ENCODE peak calls at places on chromosomes 4 and X, in eight cellular contexts. W is ovary, I is HepG2, M is suprapubic skin, X is stomach, L is tibial nerve, E is A549, D is sigmoid colon. B is an unnamed sample.

GRCh38 chr4:7383251-7383650 is 51.5 kb downstream of the PSAPL1 start:
- DNase-seq in W (peak), I (no peak), M (peak), X (no peak), L (no peak), E (no peak), D (no peak), B (no peak)

GRCh38 chr4:83320548-83320947 is 14.1 kb downstream of the HPSE start:
- DNase-seq in W (no peak), I (no peak), M (no peak), X (peak), L (peak), E (no peak), D (peak), B (peak)

GRCh38 chr4:48898733-48899431 is 7.7 kb downstream of the OCIAD2 start:
- DNase-seq in W (no peak), I (no peak), M (no peak), X (no peak), L (no peak), E (no peak), D (no peak), B (no peak)

GRCh38 chr4:165331823-165332222 is 4.4 kb downstream of the MSMO1 start:
- DNase-seq in W (no peak), I (no peak), M (no peak), X (no peak), L (no peak), E (no peak), D (no peak), B (no peak)

GRCh38 chr4:52952540-52952939 is 90.4 kb downstream of the RASL11B start:
- DNase-seq in W (no peak), I (no peak), M (no peak), X (no peak), L (no peak), E (no peak), D (no peak), B (no peak)

GRCh38 chrX:47513697-47514085 is 30.7 kb upstream of the ZNF41 start:
- DNase-seq in W (no peak), I (no peak), M (no peak), X (no peak), L (no peak), E (no peak), D (no peak), B (no peak)

GRCh38 chr4:158895797-158896442 is 127.1 kb downstream of the FNIP2 start:
- DNase-seq in W (no peak), I (no peak), M (no peak), X (peak), L (no peak), E (no peak), D (no peak), B (peak)

GRCh38 chrX:7316280-7316679 is 168.3 kb upstream of the PUDP start:
- DNase-seq in W (no peak), I (no peak), M (no peak), X (no peak), L (no peak), E (no peak), D (no peak), B (no peak)

GRCh38 chr4:46432923-46433322 is 43.0 kb upstream of the GABRA2 start:
- DNase-seq in W (no peak), I (no peak), M (no peak), X (no peak), L (no peak), E (no peak), D (no peak), B (no peak)

GRCh38 chr4:56871357-56871993 is 36.2 kb upstream of the REST start:
- DNase-seq in W (no peak), I (no peak), M (no peak), X (no peak), L (no peak), E (no peak), D (no peak), B (no peak)

GRCh38 chrX:150255441-150256296 is 107.4 kb upstream of the MAMLD1 start:
- DNase-seq in W (no peak), I (no peak), M (no peak), X (no peak), L (no peak), E (no peak), D (peak), B (no peak)

GRCh38 chrX:41351923-41352322 is 18.0 kb downstream of the DDX3X start:
- DNase-seq in W (no peak), I (no peak), M (no peak), X (no peak), L (no peak), E (no peak), D (no peak), B (no peak)

GRCh38 chr4:5461477-5461876 is 246.9 kb downstream of the EVC2 start:
- DNase-seq in W (no peak), I (no peak), M (peak), X (no peak), L (no peak), E (no peak), D (no peak), B (no peak)

GRCh38 chr4:38509551-38509950 is 154.4 kb upstream of the KLF3 start:
- DNase-seq in W (no peak), I (no peak), M (no peak), X (no peak), L (no peak), E (no peak), D (no peak), B (no peak)

GRCh38 chrX:22349116-22349515 is 76.4 kb downstream of the CBLL2 start:
- DNase-seq in W (no peak), I (no peak), M (no peak), X (no peak), L (no peak), E (no peak), D (no peak), B (no peak)

GRCh38 chr4:6937748-6938147 is 28.1 kb downstream of the TBC1D14 start:
- DNase-seq in W (no peak), I (no peak), M (no peak), X (no peak), L (no peak), E (no peak), D (no peak), B (no peak)

GRCh38 chr4:109214622-109215350 is 87.7 kb downstream of the COL25A1 start:
- DNase-seq in W (no peak), I (no peak), M (no peak), X (no peak), L (no peak), E (no peak), D (no peak), B (no peak)

GRCh38 chr4:153573881-153574807 is 108.0 kb downstream of the TMEM131L start:
- DNase-seq in W (peak), I (peak), M (no peak), X (peak), L (peak), E (peak), D (peak), B (peak)

GRCh38 chr4:1321486-1321885 is 25.5 kb upstream of the UVSSA start:
- DNase-seq in W (no peak), I (no peak), M (no peak), X (no peak), L (no peak), E (no peak), D (no peak), B (no peak)
- H3K4me3 ChIP-seq in W (no peak), I (no peak), M (no peak), X (no peak), L (no peak), E (no peak), D (no peak), B (no peak)

GRCh38 chrX:40314070-40314469 is 216.3 kb upstream of the BCOR start:
- DNase-seq in W (no peak), I (no peak), M (no peak), X (no peak), L (no peak), E (no peak), D (no peak), B (no peak)

GRCh38 chrX:40313269-40313668 is 215.5 kb upstream of the BCOR start:
- DNase-seq in W (no peak), I (no peak), M (no peak), X (no peak), L (no peak), E (no peak), D (no peak), B (no peak)

GRCh38 chrX:40304115-40304514 is 206.4 kb upstream of the BCOR start:
- DNase-seq in W (no peak), I (no peak), M (no peak), X (no peak), L (no peak), E (no peak), D (no peak), B (no peak)

GRCh38 chrX:40307871-40308270 is 210.1 kb upstream of the BCOR start:
- DNase-seq in W (no peak), I (no peak), M (no peak), X (no peak), L (no peak), E (no peak), D (peak), B (no peak)

DNA sequence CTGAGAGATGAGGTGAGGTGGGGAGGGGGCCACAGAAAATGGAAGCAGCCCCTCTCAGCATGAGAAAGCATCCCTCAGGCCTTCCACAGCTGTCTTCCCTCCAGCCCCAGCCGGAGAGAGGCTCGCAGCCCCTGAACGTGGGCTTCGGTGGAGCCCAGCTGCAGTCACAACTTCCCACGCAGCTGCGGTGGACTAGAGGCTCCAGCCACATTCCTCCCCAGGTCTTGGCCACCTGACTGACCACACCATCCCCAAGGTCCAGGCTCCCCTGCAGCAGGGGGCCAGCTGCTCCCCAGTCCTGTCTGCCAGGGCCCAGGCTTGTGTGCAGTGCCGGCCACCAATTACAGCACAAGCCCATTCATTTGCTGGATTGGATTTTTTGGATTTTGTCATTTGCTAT is 212.3 kb upstream of the BCOR start:
- DNase-seq in W (peak), I (no peak), M (no peak), X (no peak), L (no peak), E (no peak), D (peak), B (no peak)
- TF ChIP-seq EP300 in W (no peak), I (no peak), M (no peak), X (no peak), L (no peak), E (no peak), D (no peak), B (no peak)

DNA sequence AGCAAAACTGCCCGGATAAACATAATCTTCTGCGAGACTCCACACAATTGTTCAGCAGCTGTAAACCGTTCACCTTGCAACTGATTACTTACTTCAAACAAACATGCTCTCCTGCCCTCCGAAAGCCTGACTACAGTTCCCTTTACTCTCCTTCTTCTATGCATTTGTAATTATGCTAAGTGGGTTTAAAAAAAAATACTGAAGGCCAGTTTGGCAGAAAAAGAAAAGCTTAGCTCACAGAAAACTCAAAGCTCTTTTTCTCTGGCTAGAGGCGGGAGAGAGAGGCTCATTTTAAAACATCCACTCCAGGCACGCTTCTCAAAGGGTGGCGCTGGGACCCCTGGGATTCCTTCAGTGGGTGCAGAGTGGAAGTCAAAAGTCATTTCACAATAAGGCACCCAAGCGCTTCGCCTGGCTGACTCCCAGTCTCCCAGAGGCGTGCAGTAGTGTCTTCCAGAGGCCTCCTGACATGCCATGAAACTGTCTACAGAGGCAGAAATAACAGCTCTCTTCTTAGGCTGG is 1.9 kb downstream of the DHRSX start:
- DNase-seq in W (no peak), I (peak), M (no peak), X (peak), L (no peak), E (peak), D (no peak), B (peak)
- H3K4me3 ChIP-seq in W (peak), I (peak), M (peak), X (peak), L (peak), E (peak), D (peak), B (peak)

DNA sequence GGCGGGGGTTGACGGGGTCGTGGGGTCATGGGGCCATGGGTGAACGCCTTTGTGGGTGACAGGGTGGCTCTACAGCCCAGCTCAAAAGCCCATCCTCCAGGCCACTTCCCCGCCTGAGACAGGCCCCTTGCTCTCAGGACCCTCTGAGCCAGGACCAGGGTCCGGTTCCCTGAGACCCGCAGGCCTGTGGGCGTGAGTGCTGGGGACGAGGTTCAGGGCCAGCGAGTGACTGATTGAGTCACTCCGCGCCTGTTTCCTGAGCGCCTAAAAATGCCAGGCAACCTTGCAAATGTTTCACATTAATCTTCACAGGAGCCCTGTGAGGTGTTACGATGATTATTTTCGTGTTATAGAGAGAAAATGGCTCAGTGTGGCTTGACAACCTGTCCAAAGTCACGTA is 97.8 kb downstream of the ZNF674 start:
- DNase-seq in W (no peak), I (peak), M (no peak), X (no peak), L (no peak), E (no peak), D (no peak), B (no peak)
- TF ChIP-seq EP300 in W (no peak), I (no peak), M (no peak), X (no peak), L (no peak), E (no peak), D (no peak), B (no peak)

DNA sequence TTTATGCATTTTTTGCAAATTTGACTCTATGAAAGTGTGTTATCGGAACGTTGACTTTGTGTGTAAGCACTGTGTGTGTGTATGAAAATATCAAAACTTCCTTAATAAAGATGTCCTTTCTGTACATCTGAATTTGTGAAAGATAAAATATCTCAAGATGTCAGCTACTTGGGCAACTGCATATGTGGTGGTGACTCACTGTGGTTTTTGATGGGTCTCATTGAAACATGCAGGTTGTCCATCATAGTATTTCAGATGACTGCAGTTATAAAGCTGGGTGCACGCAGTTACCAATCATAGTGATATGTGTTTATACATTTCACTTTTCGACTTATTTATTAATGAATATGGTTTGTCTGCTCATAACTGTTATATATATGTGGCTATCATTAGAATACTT is 19.7 kb upstream of the BBS12 start:
- DNase-seq in W (no peak), I (no peak), M (no peak), X (no peak), L (no peak), E (no peak), D (no peak), B (no peak)
- H3K4me3 ChIP-seq in W (no peak), I (no peak), M (no peak), X (no peak), L (no peak), E (no peak), D (no peak), B (no peak)

DNA sequence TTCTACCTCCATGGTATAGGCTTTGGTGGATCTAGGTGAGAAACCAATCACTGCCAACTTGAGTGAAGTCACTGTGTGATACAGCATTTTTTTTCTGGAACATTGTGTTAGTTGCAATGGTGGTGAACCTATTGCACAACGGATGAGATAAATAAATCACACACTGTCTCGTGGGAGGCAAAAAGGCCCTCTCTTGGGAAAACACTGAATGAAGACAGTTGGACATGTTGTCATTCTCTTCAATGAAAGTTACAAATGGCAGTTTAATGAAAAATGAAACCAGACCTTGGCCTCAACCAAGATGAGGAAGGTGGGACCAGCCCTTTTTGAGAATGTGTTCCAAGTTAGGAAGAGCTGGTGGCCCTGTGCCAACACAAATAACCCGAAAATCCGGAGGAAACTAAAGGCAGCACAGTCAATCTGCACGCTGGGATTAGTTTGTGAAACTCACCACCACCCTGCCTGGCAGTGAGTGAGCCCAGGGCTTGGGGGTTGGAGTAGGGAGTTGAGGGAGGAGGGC is 5.4 kb upstream of the ADGRG2 start:
- DNase-seq in W (no peak), I (no peak), M (no peak), X (no peak), L (no peak), E (no peak), D (no peak), B (no peak)
- TF ChIP-seq EP300 in W (no peak), I (no peak), M (no peak), X (no peak), L (no peak), E (no peak), D (no peak), B (no peak)